ENCODE peak calls at places on chromosomes 7 and 10, in four cellular contexts. One of them, this sample, is unnamed.

GRCh38 chr7:5517057-5517456 is 93.4 kb upstream of the TNRC18 start:
- DNase-seq in posterior cingulate gyrus: no peak
- DNase-seq in HS-5: no peak
- DNase-seq in LoVo: no peak
- DNase-seq in this sample: no peak

GRCh38 chr10:47053399-47053798 is 142.2 kb downstream of the PTPN20 start:
- DNase-seq in HS-5: no peak
- DNase-seq in posterior cingulate gyrus: no peak
- DNase-seq in LoVo: no peak
- DNase-seq in this sample: no peak

GRCh38 chr10:99855479-99856071 is 73.1 kb downstream of the ABCC2 start:
- DNase-seq in LoVo: no peak
- DNase-seq in posterior cingulate gyrus: no peak
- DNase-seq in HS-5: no peak
- DNase-seq in this sample: no peak

GRCh38 chr10:22606164-22606614 is 108.2 kb downstream of the PIP4K2A start:
- DNase-seq in LoVo: no peak
- DNase-seq in HS-5: no peak
- DNase-seq in posterior cingulate gyrus: no peak
- DNase-seq in this sample: no peak

GRCh38 chr7:70267381-70267780 is 669.1 kb downstream of the AUTS2 start:
- DNase-seq in posterior cingulate gyrus: no peak
- DNase-seq in LoVo: no peak
- DNase-seq in HS-5: no peak
- DNase-seq in this sample: peak

GRCh38 chr7:138773817-138774216 is 24.0 kb upstream of the TMEM213 start:
- DNase-seq in HS-5: no peak
- DNase-seq in posterior cingulate gyrus: no peak
- DNase-seq in LoVo: no peak
- DNase-seq in this sample: no peak

GRCh38 chr10:48365668-48366067 is 59.2 kb downstream of the MAPK8 start:
- DNase-seq in LoVo: no peak
- DNase-seq in HS-5: no peak
- DNase-seq in posterior cingulate gyrus: no peak
- DNase-seq in this sample: no peak

GRCh38 chr10:62895058-62895457 is 78.9 kb upstream of the EGR2 start:
- DNase-seq in LoVo: no peak
- DNase-seq in posterior cingulate gyrus: no peak
- DNase-seq in HS-5: peak
- DNase-seq in this sample: no peak

GRCh38 chr10:70843333-70843732 is 27.6 kb downstream of the SGPL1 start:
- DNase-seq in HS-5: no peak
- DNase-seq in LoVo: no peak
- DNase-seq in posterior cingulate gyrus: no peak
- DNase-seq in this sample: no peak

GRCh38 chr7:94509879-94510581 is 421 bp downstream of the CASD1 start:
- DNase-seq in HS-5: peak
- DNase-seq in posterior cingulate gyrus: peak
- DNase-seq in LoVo: peak
- DNase-seq in this sample: peak

GRCh38 chr7:91420606-91421390 is 156.6 kb downstream of the FZD1 start:
- DNase-seq in HS-5: no peak
- DNase-seq in LoVo: no peak
- DNase-seq in posterior cingulate gyrus: no peak
- DNase-seq in this sample: no peak

GRCh38 chr7:114784177-114784576 is 137.7 kb upstream of the MDFIC start:
- DNase-seq in HS-5: no peak
- DNase-seq in LoVo: no peak
- DNase-seq in posterior cingulate gyrus: no peak
- DNase-seq in this sample: no peak

GRCh38 chr7:37690206-37690605 is 6.6 kb downstream of the GPR141 start:
- DNase-seq in LoVo: no peak
- DNase-seq in HS-5: no peak
- DNase-seq in posterior cingulate gyrus: no peak
- DNase-seq in this sample: no peak

GRCh38 chr7:105705427-105705826 is 124.1 kb upstream of the EFCAB10 start:
- DNase-seq in LoVo: no peak
- DNase-seq in HS-5: no peak
- DNase-seq in posterior cingulate gyrus: peak
- DNase-seq in this sample: no peak

GRCh38 chr10:103281753-103282152 is 4.8 kb downstream of the INA start:
- DNase-seq in HS-5: no peak
- DNase-seq in LoVo: no peak
- DNase-seq in posterior cingulate gyrus: peak
- DNase-seq in this sample: peak

GRCh38 chr7:124071843-124072242 is 39.0 kb upstream of the TMEM229A start:
- DNase-seq in posterior cingulate gyrus: no peak
- DNase-seq in HS-5: no peak
- DNase-seq in LoVo: no peak
- DNase-seq in this sample: no peak

GRCh38 chr10:110356628-110357245 is 52.0 kb upstream of the SMNDC1 start:
- DNase-seq in LoVo: peak
- DNase-seq in HS-5: no peak
- DNase-seq in posterior cingulate gyrus: no peak
- DNase-seq in this sample: no peak

GRCh38 chr10:25725917-25726716 is 207.9 kb upstream of the MYO3A start:
- DNase-seq in posterior cingulate gyrus: peak
- DNase-seq in LoVo: peak
- DNase-seq in HS-5: peak
- DNase-seq in this sample: peak

GRCh38 chr7:12705878-12706277 is 18.4 kb downstream of the ARL4A start:
- DNase-seq in LoVo: no peak
- DNase-seq in HS-5: no peak
- DNase-seq in posterior cingulate gyrus: no peak
- DNase-seq in this sample: no peak

GRCh38 chr7:35695987-35696386 is 1.1 kb upstream of the HERPUD2 start:
- DNase-seq in LoVo: no peak
- DNase-seq in posterior cingulate gyrus: no peak
- DNase-seq in HS-5: no peak
- DNase-seq in this sample: no peak

GRCh38 chr10:48694371-48695030 is 9.8 kb downstream of the WDFY4 start:
- DNase-seq in LoVo: no peak
- DNase-seq in HS-5: no peak
- DNase-seq in posterior cingulate gyrus: no peak
- DNase-seq in this sample: peak

GRCh38 chr10:49740346-49741107 is 21.6 kb downstream of the OGDHL start:
- DNase-seq in HS-5: no peak
- DNase-seq in posterior cingulate gyrus: no peak
- DNase-seq in LoVo: no peak
- DNase-seq in this sample: no peak

GRCh38 chr10:101612086-101612485 is 24.0 kb downstream of the DPCD start:
- DNase-seq in posterior cingulate gyrus: no peak
- DNase-seq in LoVo: no peak
- DNase-seq in HS-5: no peak
- DNase-seq in this sample: no peak

GRCh38 chr10:110074986-110075664 is 67.3 kb downstream of the ADD3 start:
- DNase-seq in LoVo: no peak
- DNase-seq in posterior cingulate gyrus: no peak
- DNase-seq in HS-5: peak
- DNase-seq in this sample: no peak

GRCh38 chr10:124465777-124466488 is 4.3 kb downstream of the LHPP start:
- DNase-seq in posterior cingulate gyrus: no peak
- DNase-seq in HS-5: no peak
- DNase-seq in LoVo: no peak
- DNase-seq in this sample: no peak

GRCh38 chr10:61673360-61673759 is 10.6 kb downstream of the CABCOCO1 start:
- DNase-seq in posterior cingulate gyrus: no peak
- DNase-seq in HS-5: no peak
- DNase-seq in LoVo: no peak
- DNase-seq in this sample: peak

GRCh38 chr10:60413306-60414012 is 23.8 kb upstream of the ANK3 start:
- DNase-seq in LoVo: no peak
- DNase-seq in posterior cingulate gyrus: no peak
- DNase-seq in HS-5: no peak
- DNase-seq in this sample: no peak

GRCh38 chr7:99740573-99741437 is 5.8 kb upstream of the CYP3A7 start:
- DNase-seq in HS-5: no peak
- DNase-seq in posterior cingulate gyrus: no peak
- DNase-seq in LoVo: no peak
- DNase-seq in this sample: no peak

GRCh38 chr7:18770154-18770807 is 274.7 kb downstream of the HDAC9 start:
- DNase-seq in posterior cingulate gyrus: no peak
- DNase-seq in HS-5: peak
- DNase-seq in LoVo: no peak
- DNase-seq in this sample: no peak